ENCODE peak calls at places on chromosomes 11 and 22, in eight cellular contexts. H is right lobe of liver, M is K562, X is esophagus squamous epithelium, W is upper lobe of left lung, O is breast epithelium, J is A549, Z is adrenal gland. N is an unnamed sample.

GRCh38 chr11:6576471-6577373 is 26.7 kb downstream of the RRP8 start:
- DNase-seq in X (no peak), Z (peak; percentile 45), J (no peak), O (no peak), H (no peak), M (no peak), W (no peak), N (no peak)

GRCh38 chr11:68379216-68379615 is 66.8 kb downstream of the LRP5 start:
- DNase-seq in X (no peak), O (no peak), W (no peak), Z (no peak), J (no peak), H (no peak), M (no peak), N (no peak)

GRCh38 chr11:67027943-67028542 is 5.1 kb downstream of the SYT12 start:
- DNase-seq in J (no peak), M (peak; percentile 44), X (no peak), H (no peak), Z (no peak), O (no peak), W (no peak), N (no peak)

GRCh38 chr22:36365020-36365411 is 22.8 kb downstream of the MYH9 start:
- DNase-seq in Z (peak; percentile 91), W (no peak), O (no peak), X (no peak), H (peak; percentile 72), J (peak; percentile 89), M (peak; percentile 45), N (no peak)

GRCh38 chr11:106706355-106706754 is 311.9 kb downstream of the GUCY1A2 start:
- DNase-seq in M (no peak), X (no peak), O (no peak), J (peak; percentile 76), W (no peak), H (no peak), Z (no peak), N (no peak)

GRCh38 chr11:55401011-55401410 is 33.2 kb downstream of the OR4A15 start:
- DNase-seq in M (no peak), X (no peak), H (no peak), J (no peak), W (no peak), Z (no peak), O (no peak), N (no peak)

GRCh38 chr22:39946571-39947407 is 13.4 kb upstream of the TMA7B start:
- DNase-seq in X (no peak), Z (no peak), H (no peak), O (no peak), W (no peak), M (peak; percentile 78), J (no peak), N (peak; percentile 81)

GRCh38 chr11:17734986-17735822 is 623 bp downstream of the KCNC1 start:
- DNase-seq in H (peak; percentile 75), O (peak; percentile 72), W (peak; percentile 94), M (peak; percentile 68), Z (peak; percentile 79), X (no peak), J (peak; percentile 44), N (peak; percentile 70)

GRCh38 chr22:22770280-22770871 is 117.2 kb upstream of the IGLL5 start:
- DNase-seq in H (peak; percentile 46), W (no peak), J (peak; percentile 30), O (no peak), X (no peak), M (peak; percentile 100), Z (peak; percentile 63), N (peak; percentile 60)

DNA sequence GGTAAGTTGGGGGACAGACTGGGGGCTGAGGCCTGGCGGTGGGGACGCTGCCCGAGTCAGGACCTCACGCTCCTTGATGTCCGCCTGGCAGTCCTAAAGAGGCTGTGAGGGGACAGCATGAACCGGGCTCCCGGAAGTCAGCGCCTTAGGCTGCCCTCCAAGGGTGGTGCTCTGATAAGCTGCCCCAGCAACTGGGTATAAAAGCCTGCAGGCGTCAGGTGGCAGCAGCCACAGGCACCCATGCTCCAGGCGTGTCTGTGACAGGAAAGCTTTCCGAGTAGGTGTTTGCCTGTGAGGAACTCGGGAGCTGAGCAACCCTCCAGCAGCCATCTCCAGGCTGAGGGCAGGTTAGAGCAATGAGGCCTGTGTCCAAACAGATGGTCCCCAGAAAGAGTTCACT is 53.0 kb downstream of the ST3GAL4 start:
- DNase-seq in H (no peak), M (no peak), X (no peak), O (no peak), Z (no peak), J (no peak), W (no peak), N (no peak)
- TF ChIP-seq CTCF in H (no peak), M (no peak), X (no peak), O (no peak), Z (no peak), J (no peak), W (no peak), N (no peak)

GRCh38 chr11:12156301-12157140 is 46.1 kb downstream of the MICAL2 start:
- DNase-seq in Z (no peak), H (no peak), W (no peak), J (no peak), X (no peak), M (no peak), O (no peak), N (peak; percentile 51)

GRCh38 chr11:12155696-12156095 is 45.3 kb downstream of the MICAL2 start:
- DNase-seq in O (no peak), H (no peak), M (no peak), J (no peak), W (no peak), X (no peak), Z (no peak), N (no peak)

GRCh38 chr11:12158926-12159325 is 48.5 kb downstream of the MICAL2 start:
- DNase-seq in H (no peak), W (no peak), J (no peak), O (no peak), M (peak; percentile 61), Z (no peak), X (no peak), N (peak; percentile 15)

GRCh38 chr11:12154871-12155668 is 44.7 kb downstream of the MICAL2 start:
- DNase-seq in O (no peak), Z (no peak), H (no peak), X (no peak), J (no peak), W (no peak), M (no peak), N (no peak)

GRCh38 chr11:12157241-12157661 is 46.9 kb downstream of the MICAL2 start:
- DNase-seq in O (no peak), H (no peak), X (no peak), M (no peak), Z (no peak), W (no peak), J (no peak), N (peak; percentile 14)
- TF ChIP-seq POLR2A in O (no peak), H (no peak), X (no peak), M (no peak), Z (no peak), W (no peak), J (no peak), N (no peak)

DNA sequence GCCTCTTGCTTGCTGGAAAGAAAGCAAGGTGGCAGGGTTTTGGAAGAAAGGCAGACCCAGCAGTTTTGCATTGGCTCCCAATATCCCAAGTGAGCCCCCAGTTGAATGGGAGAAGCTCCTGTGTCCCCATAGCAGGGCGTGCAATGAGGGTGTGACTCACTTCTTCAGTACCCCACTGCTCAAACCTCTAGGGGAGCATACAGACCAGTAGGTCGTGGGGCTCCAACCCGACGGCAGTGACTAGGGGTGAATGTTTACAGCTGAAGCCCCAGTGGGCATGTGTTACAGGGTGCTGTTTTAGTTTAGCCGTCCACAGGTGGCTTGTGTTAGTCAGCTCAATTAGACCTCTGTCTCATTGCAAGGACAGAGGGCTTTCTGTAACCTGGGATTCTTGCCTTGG is 564.5 kb upstream of the CNTN5 start:
- DNase-seq in H (no peak), W (no peak), M (no peak), Z (no peak), O (no peak), J (no peak), X (no peak), N (no peak)
- H3K4me3 ChIP-seq in H (no peak overlapping the region), W (no peak overlapping the region), M (no peak overlapping the region), Z (no peak overlapping the region), O (no peak overlapping the region), J (no peak overlapping the region), X (no peak overlapping the region), N (no peak overlapping the region)

DNA sequence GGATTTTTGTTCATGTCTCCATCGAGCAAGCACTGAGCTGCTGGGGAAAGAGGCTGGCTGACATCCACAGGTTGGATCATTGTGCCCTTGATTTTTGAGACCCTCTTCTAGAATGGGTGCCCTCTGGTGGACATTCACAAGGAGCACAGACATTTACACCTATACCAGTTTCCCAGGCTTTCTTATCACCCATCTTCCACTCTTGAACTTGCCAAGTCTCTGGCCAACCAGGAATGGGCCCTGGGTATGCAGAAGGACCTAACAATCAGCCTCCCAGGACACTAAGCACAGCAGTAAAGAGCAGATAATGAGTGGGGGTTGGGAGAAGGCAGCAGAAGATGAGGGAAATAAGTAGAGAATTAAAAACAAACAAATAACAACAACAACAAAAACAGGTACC is 5.7 kb upstream of the INTS4 start:
- DNase-seq in O (no peak), H (no peak), J (peak; percentile 72), Z (peak; percentile 75), W (no peak), X (no peak), M (peak; percentile 62), N (peak; percentile 49)
- TF ChIP-seq CTCF in O (peak; percentile 48), H (peak; percentile 64), J (peak; percentile 78), Z (peak; percentile 70), W (peak; percentile 65), X (no peak), M (peak; percentile 73), N (peak; percentile 24)

GRCh38 chr22:37907036-37907954 is 1.2 kb downstream of the MICALL1 start:
- DNase-seq in Z (peak; percentile 27), X (no peak), H (no peak), O (no peak), W (no peak), J (no peak), M (no peak), N (no peak)
- TF ChIP-seq POLR2A in Z (no peak), X (no peak), H (no peak), O (no peak), W (no peak), J (no peak), M (no peak), N (no peak)

DNA sequence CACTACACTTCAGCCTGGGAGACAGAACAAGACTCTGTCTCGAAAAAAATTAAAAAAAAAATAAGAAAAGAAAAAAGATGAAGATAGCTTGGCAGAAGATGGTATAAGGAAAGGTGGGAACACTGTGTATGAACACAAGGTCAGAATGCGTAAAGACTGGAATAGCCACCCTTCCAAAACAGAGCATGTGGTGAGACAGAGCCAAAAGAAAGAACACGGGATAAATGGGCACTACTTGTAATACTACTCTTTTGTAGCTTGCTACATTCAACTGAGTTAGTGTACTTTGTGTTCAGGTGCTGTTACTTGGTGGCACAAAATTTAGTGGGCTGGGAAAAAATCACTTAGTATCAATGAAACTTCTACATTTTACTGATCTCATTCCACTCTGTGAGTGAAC is 628.6 kb upstream of the KIRREL3 start:
- DNase-seq in W (no peak), O (no peak), Z (no peak), M (no peak), J (no peak), H (no peak), X (no peak), N (no peak)
- H3K4me3 ChIP-seq in W (no peak overlapping the region), O (no peak overlapping the region), Z (no peak overlapping the region), M (no peak overlapping the region), J (no peak overlapping the region), H (no peak overlapping the region), X (no peak overlapping the region), N (no peak overlapping the region)

N was measured in testis.